ENCODE peak calls at places on chromosomes 13 and 19, in five cellular contexts. One of them, this sample, is unnamed.

GRCh38 chr19:5563941-5564612 is 3.7 kb downstream of the TINCR start:
- DNase-seq in stimulated activated CD4-positive, alpha-beta T cell treated with anti-CD3 and anti-CD28 coated beads, Interleukin-1b, Interleukin-23, amount 100 ng/mL, for 24 hours: no peak
- DNase-seq in activated CD4-positive, alpha-beta T cell treated with anti-CD3 and anti-CD28 coated beads, Interleukin-2, amount 50 U/mL, for 4 hours: no peak
- DNase-seq in GM23248: peak; percentile 73
- DNase-seq in NCI-H1417: peak; percentile 30
- DNase-seq in this sample: no peak

GRCh38 chr13:49904729-49905456 is 31.2 kb downstream of the SPRYD7 start:
- DNase-seq in activated CD4-positive, alpha-beta T cell treated with anti-CD3 and anti-CD28 coated beads, Interleukin-2, amount 50 U/mL, for 4 hours: no peak
- DNase-seq in NCI-H1417: no peak
- DNase-seq in GM23248: no peak
- DNase-seq in stimulated activated CD4-positive, alpha-beta T cell treated with anti-CD3 and anti-CD28 coated beads, Interleukin-1b, Interleukin-23, amount 100 ng/mL, for 24 hours: no peak
- DNase-seq in this sample: no peak

GRCh38 chr13:111490611-111491010 is 170.2 kb downstream of the TEX29 start:
- DNase-seq in NCI-H1417: no peak
- DNase-seq in stimulated activated CD4-positive, alpha-beta T cell treated with anti-CD3 and anti-CD28 coated beads, Interleukin-1b, Interleukin-23, amount 100 ng/mL, for 24 hours: no peak
- DNase-seq in activated CD4-positive, alpha-beta T cell treated with anti-CD3 and anti-CD28 coated beads, Interleukin-2, amount 50 U/mL, for 4 hours: no peak
- DNase-seq in GM23248: no peak
- DNase-seq in this sample: no peak

GRCh38 chr13:39512687-39513086 is 90.3 kb downstream of the LHFPL6 start:
- DNase-seq in GM23248: no peak
- DNase-seq in stimulated activated CD4-positive, alpha-beta T cell treated with anti-CD3 and anti-CD28 coated beads, Interleukin-1b, Interleukin-23, amount 100 ng/mL, for 24 hours: no peak
- DNase-seq in activated CD4-positive, alpha-beta T cell treated with anti-CD3 and anti-CD28 coated beads, Interleukin-2, amount 50 U/mL, for 4 hours: no peak
- DNase-seq in NCI-H1417: no peak
- DNase-seq in this sample: no peak

GRCh38 chr19:12789904-12790619 is 1.2 kb upstream of the JUNB start:
- DNase-seq in activated CD4-positive, alpha-beta T cell treated with anti-CD3 and anti-CD28 coated beads, Interleukin-2, amount 50 U/mL, for 4 hours: peak; percentile 69
- DNase-seq in NCI-H1417: peak; percentile 98
- DNase-seq in GM23248: peak; percentile 98
- DNase-seq in stimulated activated CD4-positive, alpha-beta T cell treated with anti-CD3 and anti-CD28 coated beads, Interleukin-1b, Interleukin-23, amount 100 ng/mL, for 24 hours: peak; percentile 97
- DNase-seq in this sample: no peak

GRCh38 chr19:39563408-39563807 is 23.4 kb upstream of the EID2 start:
- DNase-seq in NCI-H1417: no peak
- DNase-seq in stimulated activated CD4-positive, alpha-beta T cell treated with anti-CD3 and anti-CD28 coated beads, Interleukin-1b, Interleukin-23, amount 100 ng/mL, for 24 hours: no peak
- DNase-seq in GM23248: peak; percentile 24
- DNase-seq in activated CD4-positive, alpha-beta T cell treated with anti-CD3 and anti-CD28 coated beads, Interleukin-2, amount 50 U/mL, for 4 hours: no peak
- DNase-seq in this sample: no peak

GRCh38 chr13:33205804-33206221 is 79.7 kb downstream of the STARD13 start:
- DNase-seq in activated CD4-positive, alpha-beta T cell treated with anti-CD3 and anti-CD28 coated beads, Interleukin-2, amount 50 U/mL, for 4 hours: no peak
- DNase-seq in NCI-H1417: no peak
- DNase-seq in stimulated activated CD4-positive, alpha-beta T cell treated with anti-CD3 and anti-CD28 coated beads, Interleukin-1b, Interleukin-23, amount 100 ng/mL, for 24 hours: no peak
- DNase-seq in GM23248: no peak
- DNase-seq in this sample: no peak

GRCh38 chr19:1069009-1069779 is 2.2 kb downstream of the ARHGAP45 start:
- DNase-seq in NCI-H1417: no peak
- DNase-seq in stimulated activated CD4-positive, alpha-beta T cell treated with anti-CD3 and anti-CD28 coated beads, Interleukin-1b, Interleukin-23, amount 100 ng/mL, for 24 hours: no peak
- DNase-seq in activated CD4-positive, alpha-beta T cell treated with anti-CD3 and anti-CD28 coated beads, Interleukin-2, amount 50 U/mL, for 4 hours: peak; percentile 48
- DNase-seq in GM23248: no peak
- DNase-seq in this sample: no peak

GRCh38 chr19:45821103-45821521 is 6.0 kb upstream of the RSPH6A start:
- DNase-seq in GM23248: no peak
- DNase-seq in activated CD4-positive, alpha-beta T cell treated with anti-CD3 and anti-CD28 coated beads, Interleukin-2, amount 50 U/mL, for 4 hours: no peak
- DNase-seq in NCI-H1417: no peak
- DNase-seq in stimulated activated CD4-positive, alpha-beta T cell treated with anti-CD3 and anti-CD28 coated beads, Interleukin-1b, Interleukin-23, amount 100 ng/mL, for 24 hours: no peak
- DNase-seq in this sample: no peak

GRCh38 chr19:42088471-42089190 is 12.7 kb downstream of the ZNF574 start:
- DNase-seq in NCI-H1417: no peak
- DNase-seq in activated CD4-positive, alpha-beta T cell treated with anti-CD3 and anti-CD28 coated beads, Interleukin-2, amount 50 U/mL, for 4 hours: no peak
- DNase-seq in GM23248: peak; percentile 78
- DNase-seq in stimulated activated CD4-positive, alpha-beta T cell treated with anti-CD3 and anti-CD28 coated beads, Interleukin-1b, Interleukin-23, amount 100 ng/mL, for 24 hours: no peak
- DNase-seq in this sample: no peak

GRCh38 chr13:46071590-46072249 is 19.2 kb upstream of the ZC3H13 start:
- DNase-seq in stimulated activated CD4-positive, alpha-beta T cell treated with anti-CD3 and anti-CD28 coated beads, Interleukin-1b, Interleukin-23, amount 100 ng/mL, for 24 hours: no peak
- DNase-seq in activated CD4-positive, alpha-beta T cell treated with anti-CD3 and anti-CD28 coated beads, Interleukin-2, amount 50 U/mL, for 4 hours: no peak
- DNase-seq in GM23248: no peak
- DNase-seq in NCI-H1417: no peak
- DNase-seq in this sample: peak; percentile 17

GRCh38 chr13:30196025-30196424 is 111.3 kb downstream of the KATNAL1 start:
- DNase-seq in stimulated activated CD4-positive, alpha-beta T cell treated with anti-CD3 and anti-CD28 coated beads, Interleukin-1b, Interleukin-23, amount 100 ng/mL, for 24 hours: no peak
- DNase-seq in GM23248: no peak
- DNase-seq in NCI-H1417: peak; percentile 69
- DNase-seq in activated CD4-positive, alpha-beta T cell treated with anti-CD3 and anti-CD28 coated beads, Interleukin-2, amount 50 U/mL, for 4 hours: no peak
- DNase-seq in this sample: peak; percentile 60

GRCh38 chr19:6362351-6362801 is 1.0 kb downstream of the CLPP start:
- DNase-seq in activated CD4-positive, alpha-beta T cell treated with anti-CD3 and anti-CD28 coated beads, Interleukin-2, amount 50 U/mL, for 4 hours: no peak
- DNase-seq in GM23248: peak; percentile 26
- DNase-seq in NCI-H1417: no peak
- DNase-seq in stimulated activated CD4-positive, alpha-beta T cell treated with anti-CD3 and anti-CD28 coated beads, Interleukin-1b, Interleukin-23, amount 100 ng/mL, for 24 hours: no peak
- DNase-seq in this sample: no peak

GRCh38 chr13:33453911-33454310 is 168.4 kb upstream of the STARD13 start:
- DNase-seq in GM23248: no peak
- DNase-seq in activated CD4-positive, alpha-beta T cell treated with anti-CD3 and anti-CD28 coated beads, Interleukin-2, amount 50 U/mL, for 4 hours: no peak
- DNase-seq in NCI-H1417: no peak
- DNase-seq in stimulated activated CD4-positive, alpha-beta T cell treated with anti-CD3 and anti-CD28 coated beads, Interleukin-1b, Interleukin-23, amount 100 ng/mL, for 24 hours: no peak
- DNase-seq in this sample: no peak

GRCh38 chr19:593055-593454 is 3.4 kb downstream of the HCN2 start:
- DNase-seq in stimulated activated CD4-positive, alpha-beta T cell treated with anti-CD3 and anti-CD28 coated beads, Interleukin-1b, Interleukin-23, amount 100 ng/mL, for 24 hours: no peak
- DNase-seq in activated CD4-positive, alpha-beta T cell treated with anti-CD3 and anti-CD28 coated beads, Interleukin-2, amount 50 U/mL, for 4 hours: no peak
- DNase-seq in NCI-H1417: no peak
- DNase-seq in GM23248: no peak
- DNase-seq in this sample: no peak

GRCh38 chr19:2015611-2015950 is at the start of gene BTBD2:
- DNase-seq in NCI-H1417: peak; percentile 68
- DNase-seq in stimulated activated CD4-positive, alpha-beta T cell treated with anti-CD3 and anti-CD28 coated beads, Interleukin-1b, Interleukin-23, amount 100 ng/mL, for 24 hours: peak; percentile 34
- DNase-seq in GM23248: peak; percentile 72
- DNase-seq in activated CD4-positive, alpha-beta T cell treated with anti-CD3 and anti-CD28 coated beads, Interleukin-2, amount 50 U/mL, for 4 hours: peak; percentile 62
- DNase-seq in this sample: no peak

GRCh38 chr13:83182845-83183244 is 699.4 kb downstream of the SLITRK1 start:
- DNase-seq in GM23248: no peak
- DNase-seq in NCI-H1417: no peak
- DNase-seq in stimulated activated CD4-positive, alpha-beta T cell treated with anti-CD3 and anti-CD28 coated beads, Interleukin-1b, Interleukin-23, amount 100 ng/mL, for 24 hours: no peak
- DNase-seq in activated CD4-positive, alpha-beta T cell treated with anti-CD3 and anti-CD28 coated beads, Interleukin-2, amount 50 U/mL, for 4 hours: no peak
- DNase-seq in this sample: no peak

GRCh38 chr19:44750713-44751112 is 2.2 kb downstream of the BCL3 start:
- DNase-seq in stimulated activated CD4-positive, alpha-beta T cell treated with anti-CD3 and anti-CD28 coated beads, Interleukin-1b, Interleukin-23, amount 100 ng/mL, for 24 hours: no peak
- DNase-seq in GM23248: no peak
- DNase-seq in activated CD4-positive, alpha-beta T cell treated with anti-CD3 and anti-CD28 coated beads, Interleukin-2, amount 50 U/mL, for 4 hours: no peak
- DNase-seq in NCI-H1417: no peak
- DNase-seq in this sample: no peak

GRCh38 chr13:48096670-48097069 is 1.8 kb upstream of the MED4 start:
- DNase-seq in stimulated activated CD4-positive, alpha-beta T cell treated with anti-CD3 and anti-CD28 coated beads, Interleukin-1b, Interleukin-23, amount 100 ng/mL, for 24 hours: no peak
- DNase-seq in GM23248: no peak
- DNase-seq in activated CD4-positive, alpha-beta T cell treated with anti-CD3 and anti-CD28 coated beads, Interleukin-2, amount 50 U/mL, for 4 hours: no peak
- DNase-seq in NCI-H1417: no peak
- DNase-seq in this sample: peak; percentile 15

GRCh38 chr19:48632692-48633147 is 4.5 kb downstream of the DBP start:
- DNase-seq in activated CD4-positive, alpha-beta T cell treated with anti-CD3 and anti-CD28 coated beads, Interleukin-2, amount 50 U/mL, for 4 hours: no peak
- DNase-seq in stimulated activated CD4-positive, alpha-beta T cell treated with anti-CD3 and anti-CD28 coated beads, Interleukin-1b, Interleukin-23, amount 100 ng/mL, for 24 hours: no peak
- DNase-seq in NCI-H1417: no peak
- DNase-seq in GM23248: peak; percentile 71
- DNase-seq in this sample: no peak

GRCh38 chr13:95247857-95248256 is 53.4 kb downstream of the ABCC4 start:
- DNase-seq in activated CD4-positive, alpha-beta T cell treated with anti-CD3 and anti-CD28 coated beads, Interleukin-2, amount 50 U/mL, for 4 hours: no peak
- DNase-seq in stimulated activated CD4-positive, alpha-beta T cell treated with anti-CD3 and anti-CD28 coated beads, Interleukin-1b, Interleukin-23, amount 100 ng/mL, for 24 hours: no peak
- DNase-seq in NCI-H1417: no peak
- DNase-seq in GM23248: no peak
- DNase-seq in this sample: no peak

GRCh38 chr13:43988302-43988701 is 108.6 kb downstream of the LACC1 start:
- DNase-seq in GM23248: no peak
- DNase-seq in activated CD4-positive, alpha-beta T cell treated with anti-CD3 and anti-CD28 coated beads, Interleukin-2, amount 50 U/mL, for 4 hours: no peak
- DNase-seq in NCI-H1417: no peak
- DNase-seq in stimulated activated CD4-positive, alpha-beta T cell treated with anti-CD3 and anti-CD28 coated beads, Interleukin-1b, Interleukin-23, amount 100 ng/mL, for 24 hours: no peak
- DNase-seq in this sample: no peak

GRCh38 chr13:112444001-112444311 is 67.8 kb downstream of the SPACA7 start:
- DNase-seq in NCI-H1417: peak; percentile 78
- DNase-seq in stimulated activated CD4-positive, alpha-beta T cell treated with anti-CD3 and anti-CD28 coated beads, Interleukin-1b, Interleukin-23, amount 100 ng/mL, for 24 hours: peak; percentile 42
- DNase-seq in GM23248: peak; percentile 71
- DNase-seq in activated CD4-positive, alpha-beta T cell treated with anti-CD3 and anti-CD28 coated beads, Interleukin-2, amount 50 U/mL, for 4 hours: no peak
- DNase-seq in this sample: peak; percentile 28

GRCh38 chr19:47093254-47093653 is 20.3 kb downstream of the ZC3H4 start:
- DNase-seq in activated CD4-positive, alpha-beta T cell treated with anti-CD3 and anti-CD28 coated beads, Interleukin-2, amount 50 U/mL, for 4 hours: no peak
- DNase-seq in stimulated activated CD4-positive, alpha-beta T cell treated with anti-CD3 and anti-CD28 coated beads, Interleukin-1b, Interleukin-23, amount 100 ng/mL, for 24 hours: no peak
- DNase-seq in GM23248: no peak
- DNase-seq in NCI-H1417: no peak
- DNase-seq in this sample: no peak

GRCh38 chr19:10654610-10655456 is 687 bp downstream of the ILF3 start:
- DNase-seq in stimulated activated CD4-positive, alpha-beta T cell treated with anti-CD3 and anti-CD28 coated beads, Interleukin-1b, Interleukin-23, amount 100 ng/mL, for 24 hours: peak; percentile 41
- DNase-seq in NCI-H1417: peak; percentile 91
- DNase-seq in GM23248: peak; percentile 76
- DNase-seq in activated CD4-positive, alpha-beta T cell treated with anti-CD3 and anti-CD28 coated beads, Interleukin-2, amount 50 U/mL, for 4 hours: peak; percentile 47
- DNase-seq in this sample: no peak

GRCh38 chr19:58150328-58150921 is at the start of gene ZNF329:
- DNase-seq in stimulated activated CD4-positive, alpha-beta T cell treated with anti-CD3 and anti-CD28 coated beads, Interleukin-1b, Interleukin-23, amount 100 ng/mL, for 24 hours: peak; percentile 86
- DNase-seq in GM23248: peak; percentile 96
- DNase-seq in NCI-H1417: peak; percentile 83
- DNase-seq in activated CD4-positive, alpha-beta T cell treated with anti-CD3 and anti-CD28 coated beads, Interleukin-2, amount 50 U/mL, for 4 hours: peak; percentile 90
- DNase-seq in this sample: no peak

GRCh38 chr19:48818234-48818823 is 7.5 kb upstream of the BCAT2 start:
- DNase-seq in NCI-H1417: peak; percentile 95
- DNase-seq in stimulated activated CD4-positive, alpha-beta T cell treated with anti-CD3 and anti-CD28 coated beads, Interleukin-1b, Interleukin-23, amount 100 ng/mL, for 24 hours: no peak
- DNase-seq in GM23248: no peak
- DNase-seq in activated CD4-positive, alpha-beta T cell treated with anti-CD3 and anti-CD28 coated beads, Interleukin-2, amount 50 U/mL, for 4 hours: no peak
- DNase-seq in this sample: no peak

GRCh38 chr19:46639356-46640061 is 3.5 kb upstream of the GNG8 start:
- DNase-seq in stimulated activated CD4-positive, alpha-beta T cell treated with anti-CD3 and anti-CD28 coated beads, Interleukin-1b, Interleukin-23, amount 100 ng/mL, for 24 hours: no peak
- DNase-seq in activated CD4-positive, alpha-beta T cell treated with anti-CD3 and anti-CD28 coated beads, Interleukin-2, amount 50 U/mL, for 4 hours: no peak
- DNase-seq in NCI-H1417: peak; percentile 66
- DNase-seq in GM23248: peak; percentile 81
- DNase-seq in this sample: no peak

GRCh38 chr19:4522291-4523002 is 4.2 kb upstream of the PLIN4 start:
- DNase-seq in activated CD4-positive, alpha-beta T cell treated with anti-CD3 and anti-CD28 coated beads, Interleukin-2, amount 50 U/mL, for 4 hours: no peak
- DNase-seq in stimulated activated CD4-positive, alpha-beta T cell treated with anti-CD3 and anti-CD28 coated beads, Interleukin-1b, Interleukin-23, amount 100 ng/mL, for 24 hours: no peak
- DNase-seq in NCI-H1417: no peak
- DNase-seq in GM23248: no peak
- DNase-seq in this sample: no peak

GRCh38 chr19:31364956-31365355 is 15.7 kb upstream of the TSHZ3 start:
- DNase-seq in stimulated activated CD4-positive, alpha-beta T cell treated with anti-CD3 and anti-CD28 coated beads, Interleukin-1b, Interleukin-23, amount 100 ng/mL, for 24 hours: no peak
- DNase-seq in GM23248: no peak
- DNase-seq in NCI-H1417: no peak
- DNase-seq in activated CD4-positive, alpha-beta T cell treated with anti-CD3 and anti-CD28 coated beads, Interleukin-2, amount 50 U/mL, for 4 hours: no peak
- DNase-seq in this sample: no peak

GRCh38 chr19:1406496-1406817 is 929 bp upstream of the DAZAP1 start:
- DNase-seq in activated CD4-positive, alpha-beta T cell treated with anti-CD3 and anti-CD28 coated beads, Interleukin-2, amount 50 U/mL, for 4 hours: no peak
- DNase-seq in stimulated activated CD4-positive, alpha-beta T cell treated with anti-CD3 and anti-CD28 coated beads, Interleukin-1b, Interleukin-23, amount 100 ng/mL, for 24 hours: no peak
- DNase-seq in NCI-H1417: no peak
- DNase-seq in GM23248: no peak
- DNase-seq in this sample: no peak

GRCh38 chr13:60790620-60791019 is 393.6 kb downstream of the TDRD3 start:
- DNase-seq in GM23248: no peak
- DNase-seq in stimulated activated CD4-positive, alpha-beta T cell treated with anti-CD3 and anti-CD28 coated beads, Interleukin-1b, Interleukin-23, amount 100 ng/mL, for 24 hours: no peak
- DNase-seq in activated CD4-positive, alpha-beta T cell treated with anti-CD3 and anti-CD28 coated beads, Interleukin-2, amount 50 U/mL, for 4 hours: no peak
- DNase-seq in NCI-H1417: no peak
- DNase-seq in this sample: no peak

GRCh38 chr19:3639479-3639878 is 12.9 kb upstream of the CACTIN start:
- DNase-seq in activated CD4-positive, alpha-beta T cell treated with anti-CD3 and anti-CD28 coated beads, Interleukin-2, amount 50 U/mL, for 4 hours: no peak
- DNase-seq in NCI-H1417: no peak
- DNase-seq in stimulated activated CD4-positive, alpha-beta T cell treated with anti-CD3 and anti-CD28 coated beads, Interleukin-1b, Interleukin-23, amount 100 ng/mL, for 24 hours: no peak
- DNase-seq in GM23248: no peak
- DNase-seq in this sample: no peak